ENCODE peak calls at places on chromosomes 3 and 15, in eight cellular contexts. Z is cardiac muscle cell, R is left ventricle myocardium inferior, M is uterus, B is spleen, N is right cardiac atrium, G is heart right ventricle, W is neuronal stem cell. S is an unnamed sample.
A peak's percentile ranks its signal among the peaks of the same experiment; 100 is the strongest.

GRCh38 chr15:62440310-62440709 is 275.2 kb upstream of the C2CD4B start:
- DNase-seq in Z (no peak), R (no peak), M (no peak), B (no peak), N (no peak), G (no peak), W (no peak), S (no peak)

GRCh38 chr15:29821416-29822099 is 710 bp downstream of the TJP1 start:
- DNase-seq in Z (peak; percentile 74), R (peak; percentile 75), M (peak; percentile 72), B (no peak), N (peak; percentile 87), G (peak; percentile 69), W (peak; percentile 55), S (peak; percentile 78)

GRCh38 chr3:66353530-66353929 is 132.7 kb downstream of the SLC25A26 start:
- DNase-seq in Z (peak; percentile 52), R (no peak), M (no peak), B (no peak), N (no peak), G (no peak), W (no peak), S (no peak)

GRCh38 chr3:141081141-141081795 is 30.1 kb downstream of the SPSB4 start:
- DNase-seq in Z (no peak), R (no peak), M (no peak), B (peak; percentile 34), N (no peak), G (no peak), W (peak; percentile 79), S (no peak)

GRCh38 chr3:96869316-96869715 is 54.9 kb downstream of the EPHA6 start:
- DNase-seq in Z (no peak), R (no peak), M (no peak), B (no peak), N (no peak), G (no peak), W (no peak), S (no peak)

GRCh38 chr3:184399410-184399809 is 19.6 kb downstream of the CHRD start:
- DNase-seq in Z (peak; percentile 91), R (no peak), M (peak; percentile 87), B (no peak), N (no peak), G (no peak), W (no peak), S (peak; percentile 58)

GRCh38 chr3:5006755-5007202 is 27.5 kb downstream of the BHLHE40 start:
- DNase-seq in Z (no peak), R (no peak), M (no peak), B (peak; percentile 68), N (peak; percentile 68), G (no peak), W (no peak), S (peak; percentile 41)

GRCh38 chr15:60179786-60180391 is 175.8 kb downstream of the FOXB1 start:
- DNase-seq in Z (peak; percentile 74), R (no peak), M (no peak), B (no peak), N (no peak), G (no peak), W (peak; percentile 17), S (no peak)

GRCh38 chr3:150523538-150523937 is 22.8 kb downstream of the SERP1 start:
- DNase-seq in Z (no peak), R (no peak), M (no peak), B (no peak), N (no peak), G (no peak), W (no peak), S (no peak)

GRCh38 chr3:8776406-8776805 is 7.0 kb upstream of the OXTR start:
- DNase-seq in Z (peak; percentile 75), R (no peak), M (no peak), B (no peak), N (no peak), G (no peak), W (no peak), S (no peak)

GRCh38 chr15:49059491-49059890 is 13.2 kb upstream of the SECISBP2L start:
- DNase-seq in Z (no peak), R (no peak), M (no peak), B (no peak), N (no peak), G (no peak), W (no peak), S (no peak)

GRCh38 chr3:146953523-146954125 is 348.5 kb upstream of the PLSCR5 start:
- DNase-seq in Z (no peak), R (no peak), M (no peak), B (no peak), N (no peak), G (no peak), W (peak; percentile 17), S (no peak)

GRCh38 chr3:195168009-195168759 is 102.8 kb downstream of the XXYLT1 start:
- DNase-seq in Z (no peak), R (no peak), M (no peak), B (no peak), N (no peak), G (no peak), W (no peak), S (no peak)

GRCh38 chr3:22089284-22089683 is 338.3 kb upstream of the ZNF385D start:
- DNase-seq in Z (peak; percentile 32), R (no peak), M (no peak), B (no peak), N (no peak), G (no peak), W (peak; percentile 12), S (no peak)

GRCh38 chr3:186828340-186828739 is 14.2 kb upstream of the ADIPOQ start:
- DNase-seq in Z (no peak), R (no peak), M (no peak), B (no peak), N (no peak), G (no peak), W (no peak), S (no peak)

GRCh38 chr3:143977326-143978262 is 6.0 kb downstream of the DIPK2A start:
- DNase-seq in Z (peak; percentile 63), R (no peak), M (no peak), B (no peak), N (no peak), G (no peak), W (no peak), S (no peak)

GRCh38 chr15:89429023-89429422 is 67.4 kb downstream of the RHCG start:
- DNase-seq in Z (no peak), R (no peak), M (no peak), B (no peak), N (no peak), G (no peak), W (no peak), S (no peak)

GRCh38 chr3:161420746-161421145 is 49.4 kb upstream of the SPTSSB start:
- DNase-seq in Z (no peak), R (no peak), M (no peak), B (no peak), N (no peak), G (no peak), W (peak; percentile 33), S (no peak)

GRCh38 chr3:161422171-161422693 is 50.9 kb upstream of the SPTSSB start:
- DNase-seq in Z (no peak), R (no peak), M (no peak), B (no peak), N (no peak), G (no peak), W (no peak), S (no peak)

GRCh38 chr3:161419555-161420333 is 48.4 kb upstream of the SPTSSB start:
- DNase-seq in Z (no peak), R (no peak), M (no peak), B (no peak), N (no peak), G (no peak), W (no peak), S (no peak)

DNA sequence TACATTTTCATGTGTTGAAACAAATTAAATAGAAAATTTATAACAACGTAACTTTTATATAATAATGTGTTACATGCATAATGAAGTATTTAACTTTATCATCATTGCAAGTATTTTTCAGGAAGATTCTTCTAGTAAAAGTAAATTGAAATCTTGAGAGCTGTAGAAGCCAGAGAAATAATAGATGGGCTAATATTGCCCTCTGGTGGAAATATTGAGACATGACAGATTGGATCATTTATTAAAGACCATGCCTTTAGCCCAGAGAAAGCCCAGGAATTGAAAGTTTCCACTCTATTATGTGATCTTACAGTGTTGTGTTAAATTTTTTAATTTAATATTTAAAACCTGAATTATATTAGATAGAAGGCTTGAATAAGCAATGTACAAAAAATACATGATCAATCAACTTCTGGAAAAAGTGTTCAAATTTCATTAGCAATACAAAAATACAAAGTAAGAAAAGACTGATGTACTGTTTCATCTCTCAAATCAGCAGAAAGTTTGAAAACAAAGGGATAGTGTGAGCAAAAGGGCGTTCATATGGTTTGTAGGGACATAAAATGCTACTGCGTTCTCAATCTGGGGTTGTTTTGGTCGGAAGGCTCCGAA is 52.7 kb upstream of the SPTSSB start:
- DNase-seq in Z (peak; percentile 58), R (no peak), M (no peak), B (no peak), N (no peak), G (no peak), W (peak; percentile 49), S (no peak)
- H3K27ac ChIP-seq in Z (no peak overlapping the region), R (no peak overlapping the region), M (no peak overlapping the region), B (no peak overlapping the region), N (no peak overlapping the region), G (no peak overlapping the region), W (no peak overlapping the region), S (no peak overlapping the region)

GRCh38 chr15:52783191-52783829 is 6.8 kb downstream of the ONECUT1 start:
- DNase-seq in Z (peak; percentile 33), R (no peak), M (no peak), B (no peak), N (no peak), G (no peak), W (peak; percentile 85), S (no peak)
- H3K9me3 ChIP-seq in Z (no peaks in the 10 kb centered on the region), R (no peaks in the 10 kb centered on the region), M (no peaks in the 10 kb centered on the region), B (no peaks in the 10 kb centered on the region), N (no peaks in the 10 kb centered on the region), G (no peaks in the 10 kb centered on the region), W (no peaks in the 10 kb centered on the region), S (no peaks in the 10 kb centered on the region)

DNA sequence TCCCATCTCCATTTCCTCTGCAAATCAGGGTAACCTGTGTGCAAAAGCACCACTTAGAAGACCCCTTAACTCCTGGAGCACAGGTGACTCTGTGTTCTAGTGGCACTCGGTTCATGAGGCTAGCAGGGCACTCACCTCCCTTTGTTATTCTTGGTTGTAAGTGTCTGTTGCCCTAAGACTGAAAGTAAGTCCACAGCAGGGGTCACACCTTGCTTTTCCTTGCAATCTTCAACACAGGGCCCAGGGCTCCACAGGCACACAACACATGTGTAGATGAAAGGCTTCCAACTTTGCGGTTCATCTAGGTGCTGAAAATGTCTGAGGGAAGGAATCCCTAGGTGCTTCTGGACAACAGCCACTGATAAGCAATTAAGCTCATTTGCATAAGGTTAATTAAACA is 2.9 kb downstream of the RNU6-1 start:
- DNase-seq in Z (no peak), R (no peak), M (no peak), B (peak; percentile 29), N (no peak), G (no peak), W (no peak), S (peak; percentile 42)
- H3K27me3 ChIP-seq in Z (peaks cover 71% of the 10 kb centered on the region), R (peaks cover 43% of the 10 kb centered on the region), M (peaks cover 28% of the 10 kb centered on the region), B (peaks cover 41% of the 10 kb centered on the region), N (no peaks in the 10 kb centered on the region), G (peaks cover 43% of the 10 kb centered on the region), W (peaks cover 56% of the 10 kb centered on the region), S (peaks cover 40% of the 10 kb centered on the region)

DNA sequence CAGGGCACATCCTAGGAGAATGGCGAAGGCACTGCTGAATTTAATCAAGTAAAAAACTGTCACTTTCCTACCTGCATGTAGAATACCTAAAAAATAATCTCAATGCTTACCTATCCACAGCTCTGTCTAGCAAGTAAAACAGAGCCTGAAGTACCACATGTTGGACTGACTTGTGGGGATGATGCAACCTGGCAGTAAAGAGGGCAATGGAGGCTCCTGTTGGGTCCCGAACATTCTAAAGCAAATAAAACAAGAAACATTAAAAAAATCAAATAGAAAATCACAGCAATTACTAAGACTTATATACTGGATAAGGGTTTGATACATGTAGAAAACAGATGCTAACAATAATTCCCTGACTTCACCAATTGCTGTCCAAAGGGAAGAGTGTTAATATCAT is 56.1 kb downstream of the PTPN9 start:
- DNase-seq in Z (peak; percentile 27), R (no peak), M (no peak), B (no peak), N (no peak), G (no peak), W (no peak), S (no peak)
- H3K27ac ChIP-seq in Z (no peak overlapping the region), R (no peak overlapping the region), M (no peak overlapping the region), B (no peak overlapping the region), N (no peak overlapping the region), G (no peak overlapping the region), W (no peak overlapping the region), S (no peak overlapping the region)